ENCODE peak calls at places on chromosomes 7 and 10, in six cellular contexts. One of them, this sample, is unnamed. For H3K27me3, the result is how much of the 10 kb centered on the place peaks cover.

GRCh38 chr7:82594665-82595064 is 151.1 kb upstream of the CACNA2D1 start:
- DNase-seq in sigmoid colon: no peak
- DNase-seq in GM23338: peak
- DNase-seq in breast epithelium: no peak
- DNase-seq in transverse colon: no peak
- DNase-seq in esophagus muscularis mucosa: no peak
- DNase-seq in this sample: no peak

GRCh38 chr10:62666264-62666663 is 138.3 kb upstream of the ADO start:
- DNase-seq in sigmoid colon: no peak
- DNase-seq in breast epithelium: no peak
- DNase-seq in transverse colon: no peak
- DNase-seq in esophagus muscularis mucosa: no peak
- DNase-seq in GM23338: no peak
- DNase-seq in this sample: no peak

GRCh38 chr7:39651262-39651661 is 27.9 kb downstream of the RALA start:
- DNase-seq in GM23338: no peak
- DNase-seq in esophagus muscularis mucosa: no peak
- DNase-seq in breast epithelium: no peak
- DNase-seq in transverse colon: no peak
- DNase-seq in sigmoid colon: no peak
- DNase-seq in this sample: no peak

GRCh38 chr10:63515002-63515763 is 6.0 kb upstream of the REEP3 start:
- DNase-seq in GM23338: peak
- DNase-seq in sigmoid colon: no peak
- DNase-seq in breast epithelium: no peak
- DNase-seq in esophagus muscularis mucosa: no peak
- DNase-seq in transverse colon: no peak
- DNase-seq in this sample: no peak

GRCh38 chr10:13978844-13979227 is 351.9 kb downstream of the FRMD4A start:
- DNase-seq in sigmoid colon: no peak
- DNase-seq in GM23338: no peak
- DNase-seq in transverse colon: no peak
- DNase-seq in esophagus muscularis mucosa: no peak
- DNase-seq in breast epithelium: no peak
- DNase-seq in this sample: no peak

GRCh38 chr7:139016931-139017511 is 18.8 kb downstream of the ZC3HAV1L start:
- DNase-seq in sigmoid colon: peak
- DNase-seq in esophagus muscularis mucosa: no peak
- DNase-seq in transverse colon: peak
- DNase-seq in breast epithelium: no peak
- DNase-seq in GM23338: peak
- DNase-seq in this sample: peak

GRCh38 chr10:97081621-97082235 is 104.0 kb downstream of the SLIT1 start:
- DNase-seq in transverse colon: peak
- DNase-seq in breast epithelium: no peak
- DNase-seq in GM23338: peak
- DNase-seq in esophagus muscularis mucosa: no peak
- DNase-seq in sigmoid colon: no peak
- DNase-seq in this sample: peak

GRCh38 chr10:1726861-1727260 is 10.5 kb downstream of the ADARB2 start:
- DNase-seq in breast epithelium: no peak
- DNase-seq in transverse colon: no peak
- DNase-seq in GM23338: no peak
- DNase-seq in sigmoid colon: no peak
- DNase-seq in esophagus muscularis mucosa: no peak
- DNase-seq in this sample: peak

GRCh38 chr7:138029941-138030340 is 28.1 kb upstream of the CREB3L2 start:
- DNase-seq in esophagus muscularis mucosa: no peak
- DNase-seq in transverse colon: no peak
- DNase-seq in GM23338: no peak
- DNase-seq in breast epithelium: no peak
- DNase-seq in sigmoid colon: no peak
- DNase-seq in this sample: no peak

GRCh38 chr7:17741426-17741825 is 198.9 kb downstream of the SNX13 start:
- DNase-seq in transverse colon: no peak
- DNase-seq in esophagus muscularis mucosa: no peak
- DNase-seq in sigmoid colon: no peak
- DNase-seq in GM23338: no peak
- DNase-seq in breast epithelium: no peak
- DNase-seq in this sample: no peak

GRCh38 chr7:100793806-100794660 is 33.3 kb downstream of the EPHB4 start:
- DNase-seq in transverse colon: no peak
- DNase-seq in sigmoid colon: no peak
- DNase-seq in esophagus muscularis mucosa: no peak
- DNase-seq in breast epithelium: no peak
- DNase-seq in GM23338: no peak
- DNase-seq in this sample: no peak

GRCh38 chr10:69549959-69550358 is 23.3 kb downstream of the NEUROG3 start:
- DNase-seq in esophagus muscularis mucosa: no peak
- DNase-seq in sigmoid colon: no peak
- DNase-seq in GM23338: no peak
- DNase-seq in breast epithelium: no peak
- DNase-seq in transverse colon: no peak
- DNase-seq in this sample: no peak

DNA sequence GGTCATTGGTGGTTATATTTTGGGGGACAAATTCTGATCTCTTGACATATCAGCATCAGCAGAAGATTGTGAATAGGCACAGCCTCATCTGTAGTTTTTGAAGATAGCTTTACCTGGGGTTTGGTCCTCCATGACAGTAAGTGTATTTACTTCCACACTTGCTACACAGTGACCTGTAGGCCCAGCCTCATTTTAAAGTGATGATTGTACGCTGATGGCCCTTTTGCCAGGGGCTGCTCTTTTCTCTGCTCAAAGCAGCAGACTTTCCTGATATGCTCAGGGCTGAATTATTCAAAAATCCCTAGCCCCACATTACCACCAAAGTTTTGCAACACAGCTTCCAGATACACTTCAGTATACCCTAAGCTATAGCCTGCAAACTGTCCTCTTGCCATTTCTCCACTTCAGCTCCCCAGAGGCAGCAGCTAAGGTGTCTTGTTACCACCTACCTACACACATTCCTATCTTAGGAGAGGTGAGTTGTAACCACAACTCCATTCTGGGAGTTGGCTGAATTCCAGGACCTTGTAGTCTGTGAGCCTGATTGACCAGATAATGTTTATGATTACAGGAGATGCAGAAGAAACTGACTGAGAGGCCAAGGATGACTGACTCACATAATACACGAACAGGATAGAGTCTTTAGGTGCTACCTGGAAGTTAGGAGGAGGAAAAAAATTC is 6.0 kb downstream of the ASB4 start:
- DNase-seq in sigmoid colon: no peak
- DNase-seq in transverse colon: peak
- DNase-seq in esophagus muscularis mucosa: no peak
- DNase-seq in GM23338: peak
- DNase-seq in breast epithelium: no peak
- DNase-seq in this sample: no peak
- TF ChIP-seq POLR2AphosphoS5 in sigmoid colon: no peak
- TF ChIP-seq POLR2AphosphoS5 in transverse colon: no peak
- TF ChIP-seq POLR2AphosphoS5 in esophagus muscularis mucosa: no peak
- TF ChIP-seq POLR2AphosphoS5 in GM23338: no peak
- TF ChIP-seq POLR2AphosphoS5 in breast epithelium: no peak
- TF ChIP-seq POLR2AphosphoS5 in this sample: no peak

GRCh38 chr7:128356546-128357365 is 4.7 kb downstream of the PRRT4 start:
- DNase-seq in sigmoid colon: no peak
- DNase-seq in esophagus muscularis mucosa: no peak
- DNase-seq in GM23338: no peak
- DNase-seq in breast epithelium: no peak
- DNase-seq in transverse colon: no peak
- DNase-seq in this sample: no peak
- H3K27me3 ChIP-seq in sigmoid colon: under half
- H3K27me3 ChIP-seq in esophagus muscularis mucosa: under half
- H3K27me3 ChIP-seq in GM23338: half or more
- H3K27me3 ChIP-seq in breast epithelium: under half
- H3K27me3 ChIP-seq in transverse colon: half or more
- H3K27me3 ChIP-seq in this sample: under half

DNA sequence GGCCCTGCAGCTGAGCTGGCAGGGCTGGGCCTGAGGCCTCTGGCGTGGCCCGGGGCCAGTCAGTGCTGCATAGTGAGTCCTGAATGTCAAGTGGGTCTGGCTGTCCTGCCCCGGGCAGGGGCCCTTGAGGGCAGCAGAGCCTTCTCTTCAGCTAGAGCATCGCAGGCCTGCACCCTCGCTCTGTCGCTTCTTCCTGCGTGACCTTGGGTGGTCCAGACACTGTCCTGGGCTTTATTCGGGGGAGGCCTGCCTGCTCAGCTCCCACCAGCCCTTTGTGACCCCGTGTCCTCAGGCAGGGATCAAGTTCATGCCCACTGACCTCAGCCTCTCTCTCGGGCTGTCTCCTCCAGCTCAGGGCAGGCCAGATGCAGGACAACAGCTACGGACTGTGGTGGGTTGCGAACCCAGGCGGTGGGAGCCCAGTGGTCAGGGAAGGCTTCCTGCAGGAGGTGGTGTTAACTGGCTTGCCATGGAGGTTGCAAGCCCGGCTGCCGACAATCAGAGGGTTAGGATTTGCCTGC is 3.4 kb downstream of the TTYH3 start:
- DNase-seq in breast epithelium: no peak
- DNase-seq in GM23338: no peak
- DNase-seq in esophagus muscularis mucosa: no peak
- DNase-seq in transverse colon: no peak
- DNase-seq in sigmoid colon: no peak
- DNase-seq in this sample: no peak
- TF ChIP-seq POLR2AphosphoS5 in breast epithelium: no peak
- TF ChIP-seq POLR2AphosphoS5 in GM23338: no peak
- TF ChIP-seq POLR2AphosphoS5 in esophagus muscularis mucosa: no peak
- TF ChIP-seq POLR2AphosphoS5 in transverse colon: no peak
- TF ChIP-seq POLR2AphosphoS5 in sigmoid colon: no peak
- TF ChIP-seq POLR2AphosphoS5 in this sample: no peak

DNA sequence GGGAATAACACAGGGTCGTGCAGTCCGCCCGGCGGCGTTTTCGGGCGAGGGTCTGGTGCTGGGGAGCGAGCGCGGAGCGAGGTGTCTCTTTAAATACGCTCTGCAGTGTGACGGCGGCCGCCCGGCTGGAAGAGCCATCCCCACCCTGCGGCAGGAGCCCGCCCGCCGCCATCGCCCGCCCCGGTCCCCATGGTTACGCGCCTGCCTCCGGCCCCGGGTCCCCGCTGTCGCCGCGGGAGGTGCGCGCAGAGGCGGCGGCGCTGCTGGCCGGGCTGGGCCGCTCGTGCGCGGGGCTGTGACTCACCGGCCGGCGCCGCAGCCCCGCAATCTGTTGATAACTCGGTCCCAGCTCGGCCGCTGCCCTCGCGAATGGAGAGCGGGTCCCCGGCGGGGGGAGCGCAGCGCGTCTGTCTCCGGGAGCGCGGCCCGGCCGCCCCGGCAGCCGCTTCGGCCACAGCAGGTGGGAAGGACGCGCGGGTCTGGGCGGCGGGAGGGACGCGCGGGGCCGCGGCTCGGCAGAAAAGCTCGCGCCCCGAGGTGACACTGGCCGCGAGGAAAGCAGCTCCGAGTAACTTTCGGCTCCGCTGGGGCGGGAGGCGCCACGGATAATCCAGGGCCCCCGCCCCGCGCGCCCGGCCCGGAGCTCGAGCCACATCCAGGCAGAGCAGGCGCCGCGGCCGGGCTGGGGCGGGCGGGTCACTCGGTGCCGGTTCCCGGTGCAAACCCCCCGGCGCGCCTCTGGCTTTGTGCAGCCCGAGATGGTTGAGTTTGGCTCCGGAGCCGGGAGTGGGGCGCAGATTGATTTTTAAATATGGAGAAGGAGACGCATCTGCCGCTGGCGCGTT is at the start of gene ADGRA1:
- DNase-seq in GM23338: peak
- DNase-seq in transverse colon: no peak
- DNase-seq in sigmoid colon: no peak
- DNase-seq in esophagus muscularis mucosa: no peak
- DNase-seq in breast epithelium: no peak
- DNase-seq in this sample: no peak
- H3K27me3 ChIP-seq in GM23338: under half
- H3K27me3 ChIP-seq in transverse colon: half or more
- H3K27me3 ChIP-seq in sigmoid colon: half or more
- H3K27me3 ChIP-seq in esophagus muscularis mucosa: half or more
- H3K27me3 ChIP-seq in breast epithelium: half or more
- H3K27me3 ChIP-seq in this sample: under half

GRCh38 chr7:29564455-29565185 is 985 bp downstream of the PRR15 start:
- DNase-seq in breast epithelium: peak
- DNase-seq in GM23338: peak
- DNase-seq in transverse colon: peak
- DNase-seq in esophagus muscularis mucosa: no peak
- DNase-seq in sigmoid colon: peak
- DNase-seq in this sample: peak
- TF ChIP-seq POLR2AphosphoS5 in breast epithelium: no peak
- TF ChIP-seq POLR2AphosphoS5 in GM23338: peak
- TF ChIP-seq POLR2AphosphoS5 in transverse colon: peak
- TF ChIP-seq POLR2AphosphoS5 in esophagus muscularis mucosa: no peak
- TF ChIP-seq POLR2AphosphoS5 in sigmoid colon: no peak
- TF ChIP-seq POLR2AphosphoS5 in this sample: no peak

GRCh38 chr7:1237704-1238255 is 5.1 kb downstream of the UNCX start:
- DNase-seq in GM23338: no peak
- DNase-seq in breast epithelium: no peak
- DNase-seq in esophagus muscularis mucosa: no peak
- DNase-seq in transverse colon: no peak
- DNase-seq in sigmoid colon: no peak
- DNase-seq in this sample: no peak
- H3K27me3 ChIP-seq in GM23338: half or more
- H3K27me3 ChIP-seq in breast epithelium: half or more
- H3K27me3 ChIP-seq in esophagus muscularis mucosa: half or more
- H3K27me3 ChIP-seq in transverse colon: half or more
- H3K27me3 ChIP-seq in sigmoid colon: half or more
- H3K27me3 ChIP-seq in this sample: half or more

GRCh38 chr10:59557052-59557451 is 152.6 kb downstream of the SLC16A9 start:
- DNase-seq in transverse colon: no peak
- DNase-seq in sigmoid colon: no peak
- DNase-seq in breast epithelium: no peak
- DNase-seq in esophagus muscularis mucosa: no peak
- DNase-seq in GM23338: peak
- DNase-seq in this sample: no peak
- TF ChIP-seq POLR2AphosphoS5 in transverse colon: no peak
- TF ChIP-seq POLR2AphosphoS5 in sigmoid colon: no peak
- TF ChIP-seq POLR2AphosphoS5 in breast epithelium: no peak
- TF ChIP-seq POLR2AphosphoS5 in esophagus muscularis mucosa: no peak
- TF ChIP-seq POLR2AphosphoS5 in GM23338: no peak
- TF ChIP-seq POLR2AphosphoS5 in this sample: no peak

GRCh38 chr7:27116521-27116946 is 14.0 kb downstream of the HOXA4 start:
- DNase-seq in GM23338: no peak
- DNase-seq in breast epithelium: no peak
- DNase-seq in sigmoid colon: no peak
- DNase-seq in esophagus muscularis mucosa: no peak
- DNase-seq in transverse colon: no peak
- DNase-seq in this sample: no peak
- H3K27me3 ChIP-seq in GM23338: half or more
- H3K27me3 ChIP-seq in breast epithelium: under half
- H3K27me3 ChIP-seq in sigmoid colon: under half
- H3K27me3 ChIP-seq in esophagus muscularis mucosa: under half
- H3K27me3 ChIP-seq in transverse colon: under half
- H3K27me3 ChIP-seq in this sample: under half

DNA sequence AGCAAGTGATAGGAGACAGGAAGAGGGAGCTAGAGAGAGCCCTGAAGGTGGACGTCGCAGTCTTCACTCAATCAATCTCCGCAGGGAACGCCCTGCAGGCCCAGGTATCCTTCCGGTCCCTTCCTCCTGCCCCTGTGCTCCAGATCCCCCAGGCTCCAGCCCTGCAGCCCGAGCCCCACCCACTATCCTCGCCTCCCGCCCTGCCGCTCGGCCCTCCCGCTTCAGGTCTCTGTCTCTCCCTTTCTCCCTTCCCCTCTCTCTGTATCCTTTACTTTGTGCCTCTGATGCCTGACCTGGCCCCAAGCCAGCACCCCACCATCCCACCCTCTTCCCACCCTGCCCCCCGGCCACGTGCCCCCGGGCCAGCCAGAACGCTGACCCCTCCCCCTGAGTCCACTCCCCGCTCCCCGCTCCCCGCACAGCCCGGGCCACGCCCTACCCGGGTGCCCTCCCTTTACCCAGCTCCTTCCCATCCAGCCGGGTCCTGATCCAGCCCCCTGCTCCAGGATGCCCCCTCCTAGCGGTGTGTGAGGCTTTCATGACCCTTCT is 127.7 kb downstream of the UBE2H start:
- DNase-seq in breast epithelium: peak
- DNase-seq in esophagus muscularis mucosa: no peak
- DNase-seq in GM23338: peak
- DNase-seq in sigmoid colon: peak
- DNase-seq in transverse colon: peak
- DNase-seq in this sample: peak
- TF ChIP-seq POLR2AphosphoS5 in breast epithelium: no peak
- TF ChIP-seq POLR2AphosphoS5 in esophagus muscularis mucosa: no peak
- TF ChIP-seq POLR2AphosphoS5 in GM23338: peak
- TF ChIP-seq POLR2AphosphoS5 in sigmoid colon: no peak
- TF ChIP-seq POLR2AphosphoS5 in transverse colon: no peak
- TF ChIP-seq POLR2AphosphoS5 in this sample: peak

This sample was measured in prostate gland.